ENCODE peak calls at places on chromosomes 13 and 19, in five cellular contexts. G is endodermal cell, B is thoracic aorta, Y is GM12865, K is breast epithelium. L is an unnamed sample.

GRCh38 chr19:49890349-49891311 is 6.1 kb downstream of the IL4I1 start:
- DNase-seq in K (no peak), G (peak), B (no peak), Y (peak), L (peak)

GRCh38 chr19:38229585-38230073 is 5.6 kb upstream of the DPF1 start:
- DNase-seq in G (peak), B (no peak), K (no peak), Y (peak), L (no peak)

GRCh38 chr19:51158474-51159129 is 16.5 kb downstream of the SIGLEC7 start:
- DNase-seq in Y (peak), G (peak), K (no peak), B (no peak), L (peak)

GRCh38 chr13:45372189-45373115 is 31.5 kb upstream of the TPT1 start:
- DNase-seq in G (peak), B (no peak), Y (no peak), K (no peak), L (no peak)

GRCh38 chr19:48539503-48540096 is 12.4 kb upstream of the SULT2B1 start:
- DNase-seq in K (no peak), Y (no peak), G (no peak), B (no peak), L (peak)

GRCh38 chr13:103282571-103283450 is 216.6 kb upstream of the SLC10A2 start:
- DNase-seq in Y (no peak), K (no peak), B (no peak), G (peak), L (no peak)

GRCh38 chr13:98923641-98924397 is 54.0 kb downstream of the DOCK9 start:
- DNase-seq in B (no peak), K (no peak), Y (no peak), G (no peak), L (no peak)

GRCh38 chr19:1774999-1775772 is 21.9 kb downstream of the ONECUT3 start:
- DNase-seq in K (no peak), Y (no peak), B (no peak), G (peak), L (no peak)

GRCh38 chr13:31207630-31208549 is 8.1 kb downstream of the B3GLCT start:
- DNase-seq in G (no peak), K (no peak), B (no peak), Y (peak), L (no peak)

GRCh38 chr13:106810069-106810468 is 242.1 kb upstream of the ARGLU1 start:
- DNase-seq in B (no peak), Y (no peak), K (no peak), G (no peak), L (no peak)

GRCh38 chr19:18387395-18387794 is 1.4 kb downstream of the GDF15 start:
- DNase-seq in G (no peak), Y (no peak), B (no peak), K (no peak), L (no peak)

GRCh38 chr19:13881231-13881691 is 4.3 kb downstream of the NANOS3 start:
- DNase-seq in B (no peak), Y (no peak), G (peak), K (no peak), L (no peak)

GRCh38 chr13:97239943-97240788 is 18.0 kb downstream of the MBNL2 start:
- DNase-seq in B (no peak), G (no peak), K (no peak), Y (no peak), L (no peak)

GRCh38 chr19:54190942-54191670 is at the start of gene TSEN34:
- DNase-seq in K (no peak), Y (peak), B (no peak), G (peak), L (no peak)

GRCh38 chr19:52270266-52270885 is 989 bp downstream of the ZNF766 start:
- DNase-seq in B (no peak), G (peak), K (no peak), Y (peak), L (no peak)

GRCh38 chr13:28355822-28356371 is 139.0 kb downstream of the FLT1 start:
- DNase-seq in B (no peak), G (peak), K (no peak), Y (no peak), L (no peak)

GRCh38 chr19:13965926-13966683 is 13.8 kb downstream of the DCAF15 start:
- DNase-seq in Y (no peak), B (no peak), K (no peak), G (peak), L (no peak)

GRCh38 chr19:16210168-16210567 is 12.5 kb downstream of the AP1M1 start:
- DNase-seq in Y (peak), G (no peak), K (no peak), B (no peak), L (no peak)

GRCh38 chr13:105638446-105638845 is 897.0 kb downstream of the EFNB2 start:
- DNase-seq in Y (no peak), K (no peak), B (no peak), G (no peak), L (no peak)

GRCh38 chr19:5949792-5950305 is 28.1 kb downstream of the RANBP3 start:
- DNase-seq in Y (no peak), B (no peak), K (no peak), G (no peak), L (no peak)

GRCh38 chr13:91347212-91347995 is at the start of gene MIR17HG:
- DNase-seq in Y (peak), K (peak), B (peak), G (peak), L (peak)

GRCh38 chr19:12484011-12484370 is 625 bp downstream of the ZNF709 start:
- DNase-seq in Y (no peak), G (no peak), B (no peak), K (no peak), L (no peak)

GRCh38 chr19:2266183-2266993 is 10.2 kb upstream of the JSRP1 start:
- DNase-seq in Y (peak), G (no peak), K (peak), B (peak), L (peak)

GRCh38 chr13:22081430-22081829 is 410.6 kb downstream of the FGF9 start:
- DNase-seq in Y (no peak), B (no peak), K (no peak), G (no peak), L (no peak)

GRCh38 chr19:28864577-28865042 is 348.3 kb downstream of the UQCRFS1 start:
- DNase-seq in Y (no peak), G (no peak), B (no peak), K (no peak), L (peak)

GRCh38 chr13:97133955-97134354 is 88.2 kb upstream of the MBNL2 start:
- DNase-seq in Y (no peak), G (no peak), K (no peak), B (no peak), L (no peak)

GRCh38 chr13:94886191-94886590 is 173.8 kb upstream of the SOX21 start:
- DNase-seq in B (no peak), G (no peak), Y (no peak), K (no peak), L (no peak)

GRCh38 chr19:40896418-40896796 is 14.4 kb upstream of the CYP2A7 start:
- DNase-seq in G (no peak), K (no peak), Y (no peak), B (no peak), L (no peak)

GRCh38 chr19:42091300-42092266 is 15.6 kb downstream of the ZNF574 start:
- DNase-seq in B (no peak), G (no peak), K (no peak), Y (no peak), L (peak)

GRCh38 chr13:86082116-86082515 is 282.9 kb upstream of the SLITRK6 start:
- DNase-seq in Y (no peak), B (no peak), K (no peak), G (no peak), L (no peak)

GRCh38 chr19:55005684-55006488 is 32.2 kb downstream of the GP6 start:
- DNase-seq in Y (peak), K (no peak), B (no peak), G (peak), L (no peak)

GRCh38 chr19:33350538-33351309 is 22.8 kb upstream of the CEBPG start:
- DNase-seq in K (peak), G (no peak), Y (no peak), B (no peak), L (no peak)

GRCh38 chr13:82165396-82166174 is 1716.7 kb downstream of the SLITRK1 start:
- DNase-seq in Y (no peak), G (no peak), K (no peak), B (no peak), L (peak)

GRCh38 chr19:30216453-30216852 is 155.7 kb upstream of the ZNF536 start:
- DNase-seq in G (no peak), Y (no peak), K (no peak), B (no peak), L (no peak)

GRCh38 chr13:55000043-55000442 is 1971.4 kb downstream of the OLFM4 start:
- DNase-seq in Y (no peak), G (peak), K (no peak), B (no peak), L (no peak)

GRCh38 chr13:96431044-96431581 is 341.2 kb downstream of the HS6ST3 start:
- DNase-seq in B (no peak), G (no peak), Y (no peak), K (no peak), L (no peak)

DNA sequence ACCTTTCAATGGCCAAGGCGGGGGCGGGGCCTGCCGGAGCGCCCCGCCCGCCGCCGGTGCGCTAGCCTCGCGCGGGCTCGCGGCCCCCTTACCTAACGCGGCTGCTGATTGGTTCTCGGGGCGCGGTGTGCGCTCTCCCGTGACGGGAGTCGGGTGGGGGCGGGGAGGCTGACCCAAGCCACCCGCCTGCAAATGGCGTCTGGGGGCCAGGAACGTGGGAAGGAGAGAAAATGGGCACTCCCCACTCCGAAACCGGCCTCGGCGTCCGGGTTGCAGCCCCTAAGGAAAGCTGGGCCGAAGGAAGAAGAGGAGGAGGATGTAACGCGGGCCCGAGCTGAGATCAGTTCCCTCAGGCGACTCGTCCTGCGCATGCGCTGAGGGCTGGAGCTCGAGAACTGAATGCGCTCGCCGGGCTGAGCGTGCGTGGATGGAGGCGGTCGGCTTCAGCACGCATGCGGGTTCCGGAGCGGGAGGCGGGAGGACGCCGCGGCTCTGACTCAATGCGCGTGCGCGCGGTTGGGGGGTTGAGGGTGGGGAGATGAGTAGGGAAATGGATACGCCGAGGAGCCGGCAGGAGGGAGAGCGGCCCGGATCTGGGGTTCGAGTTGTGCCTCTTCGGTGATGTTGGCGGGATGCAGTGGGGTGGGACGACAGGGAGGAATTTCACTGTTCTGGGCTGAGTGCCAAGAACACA is at the start of gene SMG9:
- DNase-seq in Y (peak), B (peak), K (peak), G (peak), L (peak)
- TF ChIP-seq CTCF in Y (no peak), B (peak), K (peak), G (no peak), L (no peak)

DNA sequence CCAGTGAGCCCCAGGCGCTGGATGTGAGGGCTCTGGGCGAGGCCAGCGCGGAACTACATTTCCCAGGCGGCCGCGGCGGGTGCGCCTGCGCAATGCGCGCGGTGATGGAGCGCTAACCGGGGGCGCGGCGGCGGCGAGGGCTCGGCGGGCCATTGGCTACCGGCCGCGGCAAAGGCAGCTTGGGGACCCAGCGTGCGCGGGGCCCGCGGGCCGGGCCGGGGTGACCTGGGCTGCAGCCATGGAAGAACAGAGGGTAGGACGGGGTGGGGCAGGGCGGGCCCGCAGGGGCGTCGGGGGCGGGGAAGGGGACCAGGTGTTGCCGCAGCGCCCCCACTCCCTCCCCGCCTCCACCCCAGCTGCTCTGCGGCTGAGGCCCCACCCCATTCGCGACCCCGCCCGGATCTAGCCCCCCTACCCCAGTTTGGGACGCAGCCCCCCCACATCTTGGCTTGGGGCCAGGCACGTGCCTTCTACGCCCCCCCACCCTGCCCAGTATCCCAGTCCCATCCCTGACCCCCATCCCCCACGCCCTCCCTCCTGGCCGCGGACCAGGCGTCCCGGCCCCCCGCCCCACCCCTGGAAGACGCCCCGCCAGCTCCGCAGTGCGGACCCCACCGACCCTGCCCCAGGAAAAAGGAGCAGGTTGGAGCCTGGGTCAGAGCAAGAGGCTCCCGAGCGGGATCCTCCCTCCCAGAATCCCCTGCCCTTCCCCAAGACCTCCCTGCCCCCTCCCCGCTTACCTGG is at the start of gene FSD1:
- DNase-seq in G (peak), K (no peak), B (no peak), Y (peak), L (no peak)
- H3K4me3 ChIP-seq in G (no peak), K (no peak), B (peak), Y (no peak), L (no peak)

DNA sequence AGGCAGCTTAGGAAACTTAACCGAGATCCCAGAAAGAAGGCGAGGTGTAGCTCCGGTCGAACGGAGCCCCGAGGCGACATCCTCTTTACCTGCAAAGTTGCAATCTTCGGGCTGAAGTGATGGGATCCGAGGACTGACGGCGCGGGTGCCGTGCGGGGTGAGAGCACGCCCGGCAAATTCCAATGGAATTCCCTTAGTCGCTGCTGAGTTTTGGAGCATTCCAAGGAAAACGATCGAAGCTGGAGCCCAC is 141 bp downstream of the TRPC4 start:
- DNase-seq in K (no peak), B (no peak), Y (no peak), G (peak), L (no peak)
- TF ChIP-seq CTCF in K (no peak), B (no peak), Y (no peak), G (no peak), L (no peak)

GRCh38 chr13:32530841-32531253 is 7.7 kb downstream of the N4BP2L2 start:
- DNase-seq in B (no peak), K (no peak), Y (peak), G (no peak), L (no peak)
- H3K4me3 ChIP-seq in B (peak), K (no peak), Y (peak), G (no peak), L (no peak)

DNA sequence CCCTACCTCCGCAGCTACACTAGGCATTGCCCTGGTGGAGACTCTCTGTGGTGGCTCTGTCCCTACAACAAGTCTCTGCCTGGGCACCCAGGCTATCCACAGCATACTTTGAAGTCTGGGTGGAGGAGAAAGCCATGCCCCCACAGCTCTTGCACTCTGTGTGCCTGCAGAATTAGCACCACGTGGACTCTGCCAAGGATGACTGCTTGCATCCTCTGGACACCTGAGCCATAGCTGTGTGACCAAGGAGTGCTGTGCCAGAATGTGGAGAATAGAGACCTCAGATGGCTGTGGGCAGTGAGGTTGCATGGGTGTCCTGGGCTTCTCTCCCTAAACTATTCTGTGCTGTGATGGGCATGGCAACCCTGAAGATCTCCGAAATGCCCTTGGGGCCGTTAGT is 21.2 kb upstream of the MCF2L start:
- DNase-seq in G (peak), Y (no peak), B (no peak), K (no peak), L (no peak)
- TF ChIP-seq CTCF in G (no peak), Y (no peak), B (no peak), K (no peak), L (no peak)

DNA sequence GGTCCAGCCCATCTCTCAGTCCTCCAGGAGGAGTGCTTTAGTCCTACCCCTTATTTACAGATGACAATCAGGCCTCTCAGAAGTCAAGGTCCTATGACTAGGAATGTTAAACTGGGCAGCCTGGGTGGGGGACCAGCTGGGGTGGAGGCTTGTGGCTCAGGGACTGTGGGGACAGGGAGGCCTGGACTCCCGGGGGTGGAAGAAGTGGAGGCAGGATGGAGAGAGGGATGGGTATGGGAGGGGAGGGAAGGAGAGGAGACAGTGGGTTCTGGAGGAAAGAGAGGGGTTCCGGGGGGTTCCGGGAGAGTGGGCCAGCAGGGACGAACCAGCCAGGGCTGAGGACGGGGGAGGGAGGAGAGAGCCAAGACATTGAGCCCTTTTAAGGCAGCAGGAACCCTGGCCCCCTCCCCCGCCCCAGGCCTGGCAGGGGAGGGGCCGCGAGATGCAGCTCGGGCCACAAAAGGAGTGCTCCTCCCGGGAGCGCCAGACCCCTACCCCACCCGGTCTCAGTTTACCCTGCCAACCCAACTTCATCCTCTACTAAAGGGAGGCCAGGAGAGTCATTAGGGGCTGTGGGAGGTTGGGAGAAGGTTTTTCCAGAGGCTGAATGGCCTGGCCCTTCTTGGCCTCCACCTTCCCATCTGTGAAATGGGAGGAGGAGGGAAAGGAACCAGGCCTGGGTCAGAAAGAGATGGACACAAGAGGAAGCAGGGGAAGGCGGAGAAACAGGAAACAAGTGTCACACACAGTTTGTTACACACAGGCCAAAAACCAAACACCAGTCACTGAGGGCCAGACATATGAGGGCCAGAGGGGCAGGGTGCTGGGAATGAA is 1.6 kb downstream of the DMPK start:
- DNase-seq in K (no peak), G (no peak), Y (no peak), B (no peak), L (no peak)
- H3K4me3 ChIP-seq in K (peak), G (no peak), Y (no peak), B (peak), L (no peak)

DNA sequence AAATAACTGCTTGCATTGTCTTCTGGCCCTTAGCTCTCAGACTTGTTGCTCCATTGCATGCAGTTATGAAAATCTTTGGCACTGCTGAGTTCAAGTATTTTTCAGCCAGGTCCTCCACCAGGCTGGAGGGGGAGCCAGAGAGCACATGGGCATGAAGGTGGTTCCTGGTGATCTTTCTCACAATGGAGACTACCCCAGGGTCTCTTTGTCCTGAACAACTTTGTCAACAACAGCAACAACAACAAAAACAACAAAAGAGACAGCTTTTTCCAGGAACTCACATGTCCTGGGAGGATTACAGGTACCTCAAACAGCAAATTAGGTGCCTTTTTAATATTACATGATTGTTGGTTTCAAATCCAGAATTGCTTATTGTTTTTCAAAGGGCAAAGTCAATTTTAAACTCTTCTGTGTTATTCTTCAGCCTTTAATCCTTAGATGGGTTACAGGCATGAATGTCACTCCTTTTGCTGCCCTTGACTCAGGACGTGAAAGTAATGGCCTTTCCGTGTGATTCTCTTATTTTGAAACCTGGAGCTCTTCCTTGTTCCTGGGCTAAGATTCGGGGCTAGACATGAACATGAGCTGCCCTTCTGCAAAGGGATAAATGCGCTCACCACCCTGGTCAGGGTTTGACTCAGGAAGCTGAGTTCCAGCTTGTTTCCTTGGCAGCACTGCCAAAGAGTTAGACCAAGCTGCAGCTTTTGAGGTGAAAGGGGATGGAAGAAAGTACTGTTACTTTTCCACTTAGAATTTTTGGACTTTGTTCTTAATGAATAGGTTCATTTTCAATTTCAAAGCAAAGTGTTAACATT is 1.8 kb downstream of the RGCC start:
- DNase-seq in Y (peak), K (no peak), B (no peak), G (peak), L (peak)
- TF ChIP-seq CTCF in Y (peak), K (peak), B (peak), G (peak), L (peak)

L was measured in mucosa of descending colon.